ENCODE peak calls at places on chromosomes 11 and 22, in eight cellular contexts. Y, P, U, N, K, I, D and S are unnamed samples.

GRCh38 chr22:27257987-27258386 is 543.6 kb downstream of the MN1 start:
- DNase-seq in N (no peak), I (no peak), K (no peak), Y (no peak), P (no peak), D (no peak), U (no peak), S (no peak)

GRCh38 chr11:2929511-2929879 is 275 bp upstream of the PHLDA2 start:
- DNase-seq in P (no peak), I (peak; percentile 69), U (peak; percentile 83), N (no peak), Y (peak; percentile 90), D (no peak), K (peak; percentile 31), S (peak; percentile 56)

GRCh38 chr11:68441466-68442230 is 18.9 kb upstream of the PPP6R3 start:
- DNase-seq in N (no peak), D (peak; percentile 69), P (no peak), I (peak; percentile 87), U (peak; percentile 76), Y (no peak), K (no peak), S (peak; percentile 36)

GRCh38 chr11:70247042-70247709 is 23.3 kb upstream of the PPFIA1 start:
- DNase-seq in P (no peak), D (no peak), K (no peak), N (no peak), I (no peak), U (peak; percentile 14), Y (no peak), S (no peak)

GRCh38 chr22:21622624-21623401 is 7.0 kb downstream of the YDJC start:
- DNase-seq in Y (no peak), K (no peak), I (peak; percentile 4), N (no peak), U (no peak), P (no peak), D (no peak), S (no peak)

GRCh38 chr11:1453611-1454386 is 32.8 kb downstream of the MOB2 start:
- DNase-seq in K (peak; percentile 10), N (peak; percentile 45), Y (no peak), U (no peak), D (no peak), P (no peak), I (no peak), S (no peak)

GRCh38 chr11:124114942-124115781 is at the start of gene VWA5A:
- DNase-seq in P (peak; percentile 69), K (peak; percentile 89), D (peak; percentile 48), N (peak; percentile 88), I (peak; percentile 80), Y (no peak), U (peak; percentile 91), S (peak; percentile 89)

GRCh38 chr22:33853200-33854097 is 66.8 kb downstream of the LARGE1 start:
- DNase-seq in I (peak; percentile 64), P (no peak), N (peak; percentile 40), U (peak; percentile 83), K (no peak), Y (no peak), D (no peak), S (peak; percentile 85)

GRCh38 chr22:49010901-49011300 is 816.8 kb downstream of the BRD1 start:
- DNase-seq in N (peak; percentile 23), U (no peak), I (peak; percentile 9), Y (no peak), D (no peak), K (no peak), P (no peak), S (no peak)

GRCh38 chr11:33857924-33858323 is 34.0 kb downstream of the LMO2 start:
- DNase-seq in I (peak; percentile 81), Y (no peak), U (peak; percentile 64), P (peak; percentile 76), K (peak; percentile 46), D (peak; percentile 78), N (peak; percentile 75), S (peak; percentile 57)

GRCh38 chr11:64864473-64865285 is 13.7 kb downstream of the EHD1 start:
- DNase-seq in N (peak; percentile 80), Y (peak; percentile 81), U (peak; percentile 98), K (no peak), P (no peak), I (no peak), D (no peak), S (peak; percentile 72)

GRCh38 chr11:78767409-78767932 is 192.8 kb upstream of the NARS2 start:
- DNase-seq in D (no peak), Y (no peak), P (no peak), N (no peak), K (no peak), U (no peak), I (no peak), S (no peak)

GRCh38 chr22:25176175-25176574 is 23.5 kb upstream of the CRYBB3 start:
- DNase-seq in N (no peak), D (no peak), P (no peak), K (no peak), U (no peak), Y (no peak), I (no peak), S (no peak)

GRCh38 chr11:66820921-66821320 is 22.3 kb upstream of the RCE1 start:
- DNase-seq in Y (no peak), P (no peak), I (no peak), K (no peak), D (no peak), U (no peak), N (no peak), S (no peak)

GRCh38 chr11:126790550-126790981 is 210.0 kb downstream of the KIRREL3 start:
- DNase-seq in U (peak; percentile 89), K (no peak), P (no peak), N (no peak), Y (no peak), I (no peak), D (no peak), S (peak; percentile 64)

GRCh38 chr22:49753276-49753884 is 74.3 kb downstream of the BRD1 start:
- DNase-seq in D (no peak), K (no peak), Y (peak; percentile 68), I (peak; percentile 80), N (peak; percentile 36), U (no peak), P (no peak), S (no peak)

GRCh38 chr11:97537407-97538150 is 1147.8 kb downstream of the JRKL start:
- DNase-seq in U (no peak), D (peak; percentile 59), N (no peak), P (no peak), Y (peak; percentile 58), K (no peak), I (no peak), S (no peak)

GRCh38 chr11:19718976-19719375 is 6.3 kb downstream of the NAV2 start:
- DNase-seq in Y (no peak), N (no peak), P (no peak), I (no peak), D (no peak), U (no peak), K (no peak), S (no peak)

GRCh38 chr11:64400096-64400495 is 41.1 kb downstream of the RPS6KA4 start:
- DNase-seq in P (no peak), K (no peak), I (no peak), N (no peak), U (no peak), D (no peak), Y (no peak), S (peak; percentile 18)

GRCh38 chr11:83717551-83717950 is 431.4 kb upstream of the CCDC90B start:
- DNase-seq in P (no peak), I (no peak), Y (no peak), U (no peak), K (no peak), D (no peak), N (no peak), S (no peak)

GRCh38 chr11:31809543-31809856 is 1.6 kb downstream of the PAX6 start:
- DNase-seq in Y (no peak), K (no peak), I (no peak), P (no peak), D (no peak), U (no peak), N (no peak), S (no peak)

GRCh38 chr11:61695917-61696316 is 15.7 kb downstream of the DAGLA start:
- DNase-seq in Y (no peak), N (peak; percentile 93), U (peak; percentile 55), P (no peak), D (no peak), I (peak; percentile 56), K (peak; percentile 92), S (peak; percentile 75)

GRCh38 chr11:116879789-116880402 is 42.5 kb upstream of the APOA1 start:
- DNase-seq in P (peak; percentile 66), I (peak; percentile 58), Y (no peak), U (peak; percentile 79), N (no peak), K (peak; percentile 61), D (no peak), S (peak; percentile 67)

GRCh38 chr22:44718418-44718817 is 16.4 kb downstream of the PRR5 start:
- DNase-seq in Y (no peak), I (no peak), D (no peak), N (no peak), U (no peak), P (no peak), K (peak; percentile 17), S (no peak)